ENCODE peak calls at places on chromosomes 7 and 10, in eight cellular contexts. G is mucosa of descending colon, M is brain microvascular endothelial cell, K is right cardiac atrium, J is GM23248, U is suprapubic skin, Y is A549, H is heart left ventricle. B is an unnamed sample.

GRCh38 chr7:157268540-157268939 is 68.3 kb upstream of the DNAJB6 start:
- DNase-seq in J (no peak), H (no peak), K (no peak), G (no peak), M (no peak), Y (no peak), U (peak), B (no peak)

GRCh38 chr7:41745451-41745850 is 42.6 kb upstream of the INHBA start:
- DNase-seq in G (no peak), U (no peak), K (no peak), J (peak), M (no peak), Y (no peak), H (no peak), B (no peak)

GRCh38 chr7:132402096-132402495 is 174.2 kb downstream of the PLXNA4 start:
- DNase-seq in M (no peak), K (no peak), J (no peak), H (no peak), U (no peak), Y (no peak), G (no peak), B (no peak)

GRCh38 chr10:103021897-103022286 is 103.8 kb downstream of the CNNM2 start:
- DNase-seq in G (no peak), J (peak), Y (peak), M (peak), U (no peak), H (no peak), K (no peak), B (peak)

GRCh38 chr7:100662377-100662776 is 6.1 kb upstream of the ACTL6B start:
- DNase-seq in J (no peak), H (peak), U (no peak), G (no peak), M (no peak), K (no peak), Y (no peak), B (no peak)

GRCh38 chr7:94276046-94276445 is 118.6 kb upstream of the COL1A2 start:
- DNase-seq in U (no peak), J (no peak), K (no peak), M (no peak), Y (no peak), G (no peak), H (no peak), B (no peak)

GRCh38 chr7:159143780-159144755 is 599 bp downstream of the VIPR2 start:
- DNase-seq in U (no peak), J (peak), H (peak), M (no peak), Y (no peak), G (no peak), K (peak), B (no peak)

GRCh38 chr10:122286872-122287271 is 15.8 kb downstream of the BTBD16 start:
- DNase-seq in J (peak), K (peak), U (no peak), H (peak), Y (no peak), M (peak), G (no peak), B (peak)

GRCh38 chr10:46229144-46229563 is 57.6 kb upstream of the ANTXRL start:
- DNase-seq in U (no peak), K (no peak), M (no peak), G (peak), H (no peak), J (peak), Y (peak), B (no peak)

GRCh38 chr10:117255835-117256460 is 15.0 kb downstream of the SLC18A2 start:
- DNase-seq in J (no peak), U (no peak), M (no peak), Y (no peak), K (no peak), G (no peak), H (no peak), B (no peak)

GRCh38 chr10:82282782-82283456 is 407.9 kb downstream of the NRG3 start:
- DNase-seq in G (no peak), H (no peak), J (no peak), M (no peak), Y (no peak), U (no peak), K (no peak), B (no peak)

GRCh38 chr7:5094641-5095040 is 49.0 kb downstream of the RBAK start:
- DNase-seq in H (no peak), J (peak), U (no peak), K (no peak), G (no peak), M (no peak), Y (no peak), B (no peak)

GRCh38 chr7:133718131-133718530 is 409.0 kb upstream of the LRGUK start:
- DNase-seq in U (no peak), H (no peak), M (no peak), G (no peak), K (no peak), J (no peak), Y (no peak), B (no peak)

GRCh38 chr10:132329565-132330485 is 2.2 kb upstream of the LRRC27 start:
- DNase-seq in H (no peak), J (peak), Y (peak), U (no peak), K (no peak), G (no peak), M (peak), B (no peak)

GRCh38 chr7:7682856-7683255 is 35.6 kb downstream of the RPA3 start:
- DNase-seq in J (no peak), G (no peak), Y (no peak), U (no peak), K (no peak), H (no peak), M (no peak), B (no peak)

GRCh38 chr7:102234801-102235550 is 51.7 kb upstream of the SH2B2 start:
- DNase-seq in Y (no peak), J (no peak), K (no peak), M (no peak), U (no peak), H (no peak), G (no peak), B (no peak)

GRCh38 chr7:157507987-157508386 is 171.2 kb downstream of the DNAJB6 start:
- DNase-seq in J (no peak), U (no peak), G (no peak), H (no peak), Y (no peak), M (no peak), K (no peak), B (no peak)

GRCh38 chr7:44213206-44213871 is 12.6 kb downstream of the YKT6 start:
- DNase-seq in J (no peak), U (peak), K (peak), Y (no peak), M (no peak), H (peak), G (peak), B (no peak)

GRCh38 chr7:44212018-44212417 is 11.2 kb downstream of the YKT6 start:
- DNase-seq in H (no peak), G (no peak), K (no peak), Y (no peak), U (peak), J (no peak), M (no peak), B (no peak)

GRCh38 chr7:44212581-44213184 is 11.9 kb downstream of the YKT6 start:
- DNase-seq in Y (no peak), U (peak), G (peak), J (no peak), H (no peak), K (peak), M (no peak), B (no peak)

GRCh38 chr7:44210107-44210506 is 9.3 kb downstream of the YKT6 start:
- DNase-seq in U (no peak), H (no peak), M (no peak), K (no peak), G (no peak), Y (no peak), J (no peak), B (no peak)

GRCh38 chr7:44211126-44211675 is 10.4 kb downstream of the YKT6 start:
- DNase-seq in U (no peak), Y (no peak), G (no peak), J (no peak), H (no peak), K (no peak), M (no peak), B (no peak)
- H3K4me3 ChIP-seq in U (no peak), Y (no peak), G (no peak), J (no peak), H (no peak), K (no peak), M (no peak), B (no peak)

GRCh38 chr7:71131256-71131752 is 640 bp upstream of the GALNT17 start:
- DNase-seq in J (peak), M (peak), K (peak), H (peak), G (peak), Y (no peak), U (no peak), B (no peak)
- H3K4me3 ChIP-seq in J (peak), M (peak), K (peak), H (peak), G (no peak), Y (peak), U (peak), B (peak)

DNA sequence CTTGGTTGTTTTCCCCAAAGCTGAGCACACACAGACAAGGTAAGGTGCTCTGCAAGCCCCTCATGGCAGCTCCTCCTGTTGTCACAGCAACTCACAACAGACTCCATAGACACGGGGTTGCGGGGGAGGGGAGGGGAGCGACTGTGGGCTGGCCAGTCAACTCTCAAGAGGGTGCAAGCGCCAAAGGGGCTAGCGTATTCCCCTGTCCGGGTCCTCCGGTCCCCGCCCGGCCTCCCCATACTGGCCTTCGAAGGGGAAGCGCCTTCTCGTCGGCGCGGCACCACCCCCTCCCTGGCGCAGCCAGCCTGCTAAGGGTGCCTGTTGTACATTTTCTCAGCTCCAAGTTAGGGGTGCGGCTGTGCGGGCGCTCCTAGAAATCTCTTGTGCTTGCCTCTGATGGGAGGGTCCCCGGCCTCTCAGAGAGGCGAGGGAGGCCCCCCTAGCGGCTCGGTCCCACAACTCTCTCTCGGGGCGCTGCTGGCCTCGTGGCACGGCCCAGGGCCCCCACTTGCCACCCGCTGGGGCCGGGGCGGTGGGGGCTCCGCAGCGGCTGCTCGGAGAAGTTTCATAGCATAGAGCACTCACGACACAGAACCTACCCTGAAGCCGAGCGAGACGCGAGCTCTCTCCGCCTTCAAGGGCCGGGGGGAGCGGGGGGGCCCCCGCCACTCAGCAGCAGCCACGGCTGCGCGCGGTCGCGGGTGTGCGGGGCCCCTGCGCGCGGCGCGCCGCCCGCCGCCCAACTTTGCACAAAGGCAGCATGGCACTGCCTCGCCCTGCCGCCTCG is 420 bp downstream of the RHOBTB1 start:
- DNase-seq in K (peak), U (peak), H (peak), J (peak), Y (peak), M (peak), G (peak), B (no peak)
- H3K4me3 ChIP-seq in K (peak), U (peak), H (peak), J (peak), Y (peak), M (peak), G (peak), B (peak)

GRCh38 chr10:12459338-12459737 is 110.0 kb downstream of the CAMK1D start:
- DNase-seq in J (no peak), Y (no peak), M (peak), K (no peak), G (no peak), U (no peak), H (no peak), B (no peak)

GRCh38 chr10:12455318-12455717 is 106.0 kb downstream of the CAMK1D start:
- DNase-seq in J (no peak), Y (no peak), U (no peak), H (no peak), K (no peak), M (no peak), G (no peak), B (no peak)

GRCh38 chr10:12463459-12463838 is 114.1 kb downstream of the CAMK1D start:
- DNase-seq in K (no peak), Y (no peak), M (no peak), J (no peak), G (no peak), U (no peak), H (no peak), B (no peak)

GRCh38 chr10:12455774-12456173 is 106.4 kb downstream of the CAMK1D start:
- DNase-seq in K (no peak), U (no peak), Y (no peak), J (peak), H (no peak), G (no peak), M (peak), B (no peak)

DNA sequence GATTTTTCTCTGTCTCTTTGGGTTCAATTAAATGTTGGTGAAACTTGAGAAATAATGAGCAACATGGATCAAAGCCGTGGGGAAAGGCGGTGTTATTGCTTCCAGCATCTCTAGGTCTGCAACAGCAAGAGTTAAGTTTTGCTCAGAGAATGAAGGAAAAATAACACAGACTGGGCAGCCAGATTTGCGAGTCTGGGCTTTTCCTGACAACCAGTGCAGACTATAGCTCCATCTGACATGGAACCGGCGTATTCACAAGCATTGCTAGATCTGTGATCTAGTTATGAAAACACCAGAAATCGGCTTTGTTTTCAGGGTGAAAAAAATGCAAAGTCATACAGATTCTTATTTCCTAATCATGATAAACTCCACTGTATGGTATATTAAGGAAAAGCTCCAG is 110.4 kb downstream of the CAMK1D start:
- DNase-seq in H (no peak), K (no peak), M (peak), G (no peak), Y (no peak), U (no peak), J (peak), B (no peak)
- H3K4me3 ChIP-seq in H (no peak), K (no peak), M (no peak), G (no peak), Y (no peak), U (no peak), J (no peak), B (no peak)

B was measured in retinal pigment epithelial cell.